ENCODE peak calls at places on chromosomes 12 and 14, in four cellular contexts. E is HuH-7, Y is HCEC 1CT, K is substantia nigra. R is an unnamed sample.

GRCh38 chr12:109458771-109459208 is 18.3 kb downstream of the KCTD10 start:
- DNase-seq in E (no peak), Y (no peak), K (no peak), R (no peak)

GRCh38 chr12:130764475-130765185 is 48.5 kb upstream of the RIMBP2 start:
- DNase-seq in E (no peak), Y (no peak), K (no peak), R (no peak)

GRCh38 chr14:21486640-21487087 is 9.7 kb downstream of the TOX4 start:
- DNase-seq in E (no peak), Y (peak; percentile 59), K (no peak), R (peak; percentile 93)

GRCh38 chr12:6452908-6453630 is 1.2 kb downstream of the TAPBPL start:
- DNase-seq in E (no peak), Y (no peak), K (no peak), R (no peak)

GRCh38 chr14:33014710-33015109 is 76.0 kb downstream of the NPAS3 start:
- DNase-seq in E (no peak), Y (no peak), K (no peak), R (no peak)

GRCh38 chr14:28830115-28830534 is 63.5 kb downstream of the FOXG1 start:
- DNase-seq in E (no peak), Y (no peak), K (no peak), R (no peak)

GRCh38 chr12:32493282-32493681 is 93.9 kb downstream of the FGD4 start:
- DNase-seq in E (no peak), Y (no peak), K (no peak), R (no peak)

GRCh38 chr14:50233335-50234250 is 2.2 kb upstream of the SOS2 start:
- DNase-seq in E (peak; percentile 18), Y (peak; percentile 25), K (no peak), R (no peak)

GRCh38 chr12:15558915-15559528 is 230.2 kb downstream of the EPS8 start:
- DNase-seq in E (no peak), Y (peak; percentile 90), K (no peak), R (peak; percentile 90)

GRCh38 chr12:176321-177181 is 37.4 kb downstream of the SLC6A12 start:
- DNase-seq in E (peak; percentile 52), Y (peak; percentile 46), K (no peak), R (no peak)

GRCh38 chr12:6335451-6336078 is 6.3 kb downstream of the TNFRSF1A start:
- DNase-seq in E (peak; percentile 77), Y (peak; percentile 94), K (no peak), R (no peak)